ENCODE peak calls at places on chromosomes 1 and 21, in ten cellular contexts. One of them, this sample, is unnamed.

GRCh38 chr1:1433804-1434130 is 1.7 kb upstream of the VWA1 start:
- DNase-seq in A549: no peak
- DNase-seq in Caco-2: no peak
- DNase-seq in HCT116: peak
- DNase-seq in fibroblast of lung: no peak
- DNase-seq in AG09319: no peak
- DNase-seq in H9: no peak
- DNase-seq in cardiac fibroblast: peak
- DNase-seq in keratinocyte: no peak
- DNase-seq in CD4-positive, alpha-beta T cell: no peak
- DNase-seq in this sample: peak

GRCh38 chr21:45996311-45997204 is 15.0 kb downstream of the COL6A1 start:
- DNase-seq in A549: no peak
- DNase-seq in Caco-2: no peak
- DNase-seq in HCT116: no peak
- DNase-seq in fibroblast of lung: no peak
- DNase-seq in AG09319: no peak
- DNase-seq in H9: no peak
- DNase-seq in cardiac fibroblast: no peak
- DNase-seq in keratinocyte: no peak
- DNase-seq in CD4-positive, alpha-beta T cell: no peak
- DNase-seq in this sample: no peak

GRCh38 chr1:243732627-243733026 is 117.4 kb downstream of the AKT3 start:
- DNase-seq in A549: no peak
- DNase-seq in Caco-2: no peak
- DNase-seq in HCT116: no peak
- DNase-seq in fibroblast of lung: no peak
- DNase-seq in AG09319: no peak
- DNase-seq in H9: no peak
- DNase-seq in cardiac fibroblast: no peak
- DNase-seq in keratinocyte: no peak
- DNase-seq in CD4-positive, alpha-beta T cell: no peak
- DNase-seq in this sample: no peak

GRCh38 chr1:25550683-25551310 is 7.4 kb downstream of the LDLRAP1 start:
- DNase-seq in A549: no peak
- DNase-seq in Caco-2: no peak
- DNase-seq in HCT116: no peak
- DNase-seq in fibroblast of lung: peak
- DNase-seq in AG09319: no peak
- DNase-seq in H9: no peak
- DNase-seq in cardiac fibroblast: peak
- DNase-seq in keratinocyte: no peak
- DNase-seq in CD4-positive, alpha-beta T cell: no peak
- DNase-seq in this sample: peak

GRCh38 chr1:199283814-199284213 is 645.0 kb downstream of the PTPRC start:
- DNase-seq in A549: no peak
- DNase-seq in Caco-2: no peak
- DNase-seq in HCT116: no peak
- DNase-seq in fibroblast of lung: no peak
- DNase-seq in AG09319: no peak
- DNase-seq in H9: no peak
- DNase-seq in cardiac fibroblast: no peak
- DNase-seq in keratinocyte: no peak
- DNase-seq in CD4-positive, alpha-beta T cell: no peak
- DNase-seq in this sample: no peak

GRCh38 chr21:38440746-38441145 is 57.5 kb downstream of the ERG start:
- DNase-seq in A549: peak
- DNase-seq in Caco-2: no peak
- DNase-seq in HCT116: no peak
- DNase-seq in fibroblast of lung: peak
- DNase-seq in AG09319: no peak
- DNase-seq in H9: no peak
- DNase-seq in cardiac fibroblast: peak
- DNase-seq in keratinocyte: peak
- DNase-seq in CD4-positive, alpha-beta T cell: no peak
- DNase-seq in this sample: peak

GRCh38 chr1:36306210-36306901 is at the start of gene SH3D21:
- DNase-seq in A549: no peak
- DNase-seq in Caco-2: peak
- DNase-seq in HCT116: no peak
- DNase-seq in fibroblast of lung: peak
- DNase-seq in AG09319: no peak
- DNase-seq in H9: peak
- DNase-seq in cardiac fibroblast: peak
- DNase-seq in keratinocyte: peak
- DNase-seq in CD4-positive, alpha-beta T cell: peak
- DNase-seq in this sample: peak

GRCh38 chr1:41712687-41713086 is 206.0 kb downstream of the HIVEP3 start:
- DNase-seq in A549: no peak
- DNase-seq in Caco-2: no peak
- DNase-seq in HCT116: no peak
- DNase-seq in fibroblast of lung: no peak
- DNase-seq in AG09319: no peak
- DNase-seq in H9: no peak
- DNase-seq in cardiac fibroblast: no peak
- DNase-seq in keratinocyte: no peak
- DNase-seq in CD4-positive, alpha-beta T cell: no peak
- DNase-seq in this sample: no peak

GRCh38 chr1:20185834-20186782 is at the start of the genes PLA2G2C and UBXN10:
- DNase-seq in A549: no peak
- DNase-seq in Caco-2: peak
- DNase-seq in HCT116: no peak
- DNase-seq in fibroblast of lung: no peak
- DNase-seq in AG09319: no peak
- DNase-seq in H9: peak
- DNase-seq in cardiac fibroblast: peak
- DNase-seq in keratinocyte: no peak
- DNase-seq in CD4-positive, alpha-beta T cell: peak
- DNase-seq in this sample: no peak

GRCh38 chr1:198056255-198056654 is 100.5 kb upstream of the NEK7 start:
- DNase-seq in A549: no peak
- DNase-seq in Caco-2: peak
- DNase-seq in HCT116: no peak
- DNase-seq in fibroblast of lung: no peak
- DNase-seq in AG09319: no peak
- DNase-seq in H9: peak
- DNase-seq in cardiac fibroblast: no peak
- DNase-seq in keratinocyte: no peak
- DNase-seq in CD4-positive, alpha-beta T cell: no peak
- DNase-seq in this sample: no peak

GRCh38 chr1:157377216-157377821 is 175.0 kb downstream of the FCRL5 start:
- DNase-seq in A549: no peak
- DNase-seq in Caco-2: peak
- DNase-seq in HCT116: peak
- DNase-seq in fibroblast of lung: peak
- DNase-seq in AG09319: peak
- DNase-seq in H9: peak
- DNase-seq in cardiac fibroblast: peak
- DNase-seq in keratinocyte: no peak
- DNase-seq in CD4-positive, alpha-beta T cell: no peak
- DNase-seq in this sample: peak

GRCh38 chr21:43854773-43855633 is 10.0 kb upstream of the AGPAT3 start:
- DNase-seq in A549: no peak
- DNase-seq in Caco-2: no peak
- DNase-seq in HCT116: no peak
- DNase-seq in fibroblast of lung: no peak
- DNase-seq in AG09319: no peak
- DNase-seq in H9: no peak
- DNase-seq in cardiac fibroblast: peak
- DNase-seq in keratinocyte: no peak
- DNase-seq in CD4-positive, alpha-beta T cell: no peak
- DNase-seq in this sample: no peak

GRCh38 chr1:194339451-194339850 is 1153.0 kb upstream of the B3GALT2 start:
- DNase-seq in A549: no peak
- DNase-seq in Caco-2: no peak
- DNase-seq in HCT116: no peak
- DNase-seq in fibroblast of lung: no peak
- DNase-seq in AG09319: no peak
- DNase-seq in H9: no peak
- DNase-seq in cardiac fibroblast: no peak
- DNase-seq in keratinocyte: no peak
- DNase-seq in CD4-positive, alpha-beta T cell: no peak
- DNase-seq in this sample: no peak

GRCh38 chr1:194347184-194347583 is 1160.8 kb upstream of the B3GALT2 start:
- DNase-seq in A549: no peak
- DNase-seq in Caco-2: no peak
- DNase-seq in HCT116: no peak
- DNase-seq in fibroblast of lung: no peak
- DNase-seq in AG09319: no peak
- DNase-seq in H9: no peak
- DNase-seq in cardiac fibroblast: no peak
- DNase-seq in keratinocyte: no peak
- DNase-seq in CD4-positive, alpha-beta T cell: no peak
- DNase-seq in this sample: no peak

GRCh38 chr1:194338241-194338948 is 1152.0 kb upstream of the B3GALT2 start:
- DNase-seq in A549: no peak
- DNase-seq in Caco-2: no peak
- DNase-seq in HCT116: no peak
- DNase-seq in fibroblast of lung: peak
- DNase-seq in AG09319: no peak
- DNase-seq in H9: no peak
- DNase-seq in cardiac fibroblast: no peak
- DNase-seq in keratinocyte: no peak
- DNase-seq in CD4-positive, alpha-beta T cell: no peak
- DNase-seq in this sample: no peak

GRCh38 chr1:194341587-194341986 is 1155.2 kb upstream of the B3GALT2 start:
- DNase-seq in A549: no peak
- DNase-seq in Caco-2: no peak
- DNase-seq in HCT116: no peak
- DNase-seq in fibroblast of lung: no peak
- DNase-seq in AG09319: no peak
- DNase-seq in H9: no peak
- DNase-seq in cardiac fibroblast: no peak
- DNase-seq in keratinocyte: no peak
- DNase-seq in CD4-positive, alpha-beta T cell: no peak
- DNase-seq in this sample: no peak

DNA sequence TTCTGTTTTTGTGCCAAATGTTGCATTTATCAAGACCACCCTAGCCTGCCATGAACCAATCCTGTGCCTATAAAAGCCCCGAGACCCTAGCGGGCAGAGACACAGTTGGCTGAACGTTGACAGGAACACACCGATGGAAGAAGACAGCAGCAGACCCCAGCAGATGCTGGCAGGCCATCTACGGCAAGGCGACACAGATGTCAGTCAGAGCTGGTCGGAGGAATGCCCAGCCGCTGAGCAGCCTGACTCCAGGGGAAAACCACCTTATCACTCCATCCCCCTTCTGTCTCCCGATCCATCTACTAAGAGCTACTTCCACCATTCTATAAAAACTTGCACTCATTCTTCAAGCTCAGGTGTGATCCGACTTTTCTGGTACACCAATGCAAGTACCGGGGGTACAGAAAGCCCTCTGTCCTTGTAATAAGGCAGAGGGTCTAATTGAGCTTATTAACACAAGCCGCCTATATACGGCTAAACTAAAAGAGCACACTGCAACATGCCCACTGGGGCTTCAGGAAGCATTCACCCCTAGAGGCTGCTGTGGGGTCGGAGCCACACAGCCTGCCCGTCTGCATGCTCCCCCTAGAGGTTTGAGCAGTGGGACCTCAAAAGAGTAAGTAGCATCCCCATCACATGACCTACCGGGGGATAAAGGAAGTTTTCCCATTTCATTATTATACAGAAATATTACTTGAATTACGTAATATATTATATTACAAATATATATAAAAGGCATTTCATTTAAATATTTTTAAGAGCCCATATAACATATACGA is 1156.3 kb upstream of the B3GALT2 start:
- DNase-seq in A549: no peak
- DNase-seq in Caco-2: peak
- DNase-seq in HCT116: no peak
- DNase-seq in fibroblast of lung: no peak
- DNase-seq in AG09319: no peak
- DNase-seq in H9: peak
- DNase-seq in cardiac fibroblast: no peak
- DNase-seq in keratinocyte: no peak
- DNase-seq in CD4-positive, alpha-beta T cell: no peak
- DNase-seq in this sample: no peak
- TF ChIP-seq CTCF in A549: no peak
- TF ChIP-seq CTCF in Caco-2: peak
- TF ChIP-seq CTCF in HCT116: no peak
- TF ChIP-seq CTCF in fibroblast of lung: no peak
- TF ChIP-seq CTCF in AG09319: no peak
- TF ChIP-seq CTCF in H9: peak
- TF ChIP-seq CTCF in cardiac fibroblast: no peak
- TF ChIP-seq CTCF in keratinocyte: no peak
- TF ChIP-seq CTCF in CD4-positive, alpha-beta T cell: no peak
- TF ChIP-seq CTCF in this sample: no peak

DNA sequence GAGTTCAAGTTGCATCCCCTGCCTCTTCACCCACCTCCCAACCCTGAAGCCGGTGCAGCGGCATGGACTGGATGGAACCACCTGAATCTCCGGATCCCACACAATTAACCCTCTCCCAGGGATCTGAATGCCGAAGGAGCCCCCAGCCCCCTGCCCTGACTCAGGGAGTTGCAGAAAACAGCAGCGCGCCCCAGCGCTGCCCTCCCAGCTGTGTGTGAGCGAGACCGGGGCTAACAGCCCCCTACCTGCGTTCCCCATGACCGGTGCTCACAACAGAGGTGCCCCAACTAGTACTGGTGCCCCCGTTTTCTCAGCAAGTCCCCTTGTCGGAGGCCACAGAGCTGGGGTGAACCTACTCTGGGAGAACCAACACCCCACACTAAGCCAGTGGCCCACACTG is 136.8 kb downstream of the PRDM16 start:
- DNase-seq in A549: no peak
- DNase-seq in Caco-2: no peak
- DNase-seq in HCT116: no peak
- DNase-seq in fibroblast of lung: no peak
- DNase-seq in AG09319: no peak
- DNase-seq in H9: no peak
- DNase-seq in cardiac fibroblast: no peak
- DNase-seq in keratinocyte: no peak
- DNase-seq in CD4-positive, alpha-beta T cell: no peak
- DNase-seq in this sample: no peak
- TF ChIP-seq CTCF in A549: no peak
- TF ChIP-seq CTCF in Caco-2: no peak
- TF ChIP-seq CTCF in HCT116: no peak
- TF ChIP-seq CTCF in fibroblast of lung: no peak
- TF ChIP-seq CTCF in AG09319: no peak
- TF ChIP-seq CTCF in H9: no peak
- TF ChIP-seq CTCF in cardiac fibroblast: no peak
- TF ChIP-seq CTCF in keratinocyte: no peak
- TF ChIP-seq CTCF in CD4-positive, alpha-beta T cell: no peak
- TF ChIP-seq CTCF in this sample: no peak

GRCh38 chr1:154856049-154856448 is 14.0 kb downstream of the KCNN3 start:
- DNase-seq in A549: no peak
- DNase-seq in Caco-2: no peak
- DNase-seq in HCT116: no peak
- DNase-seq in fibroblast of lung: no peak
- DNase-seq in AG09319: no peak
- DNase-seq in H9: no peak
- DNase-seq in cardiac fibroblast: no peak
- DNase-seq in keratinocyte: no peak
- DNase-seq in CD4-positive, alpha-beta T cell: no peak
- DNase-seq in this sample: no peak
- TF ChIP-seq CTCF in A549: no peak
- TF ChIP-seq CTCF in Caco-2: no peak
- TF ChIP-seq CTCF in HCT116: no peak
- TF ChIP-seq CTCF in fibroblast of lung: no peak
- TF ChIP-seq CTCF in AG09319: no peak
- TF ChIP-seq CTCF in H9: peak
- TF ChIP-seq CTCF in cardiac fibroblast: no peak
- TF ChIP-seq CTCF in keratinocyte: no peak
- TF ChIP-seq CTCF in CD4-positive, alpha-beta T cell: no peak
- TF ChIP-seq CTCF in this sample: no peak

GRCh38 chr1:201171063-201172036 is 17.1 kb upstream of the TMEM9 start:
- DNase-seq in A549: peak
- DNase-seq in Caco-2: peak
- DNase-seq in HCT116: peak
- DNase-seq in fibroblast of lung: peak
- DNase-seq in AG09319: no peak
- DNase-seq in H9: peak
- DNase-seq in cardiac fibroblast: peak
- DNase-seq in keratinocyte: no peak
- DNase-seq in CD4-positive, alpha-beta T cell: peak
- DNase-seq in this sample: peak
- TF ChIP-seq CTCF in A549: peak
- TF ChIP-seq CTCF in Caco-2: peak
- TF ChIP-seq CTCF in HCT116: no peak
- TF ChIP-seq CTCF in fibroblast of lung: peak
- TF ChIP-seq CTCF in AG09319: peak
- TF ChIP-seq CTCF in H9: peak
- TF ChIP-seq CTCF in cardiac fibroblast: peak
- TF ChIP-seq CTCF in keratinocyte: peak
- TF ChIP-seq CTCF in CD4-positive, alpha-beta T cell: peak
- TF ChIP-seq CTCF in this sample: peak